ENCODE peak calls at places on chromosomes 11 and 22, in ten cellular contexts. K is IMR-90, S is testis, T is GM12878, J is esophagus squamous epithelium, W is H1, R is tibial nerve, Y is body of pancreas, O is adrenal gland, I is HepG2. V is an unnamed sample.

GRCh38 chr11:45993438-45994064 is 71.1 kb downstream of the LARGE2 start:
- DNase-seq in K (no peak), S (peak; percentile 62), T (no peak), J (no peak), W (no peak), R (no peak), Y (peak; percentile 35), O (peak; percentile 58), I (no peak), V (peak; percentile 44)

GRCh38 chr11:35511666-35512065 is 13.8 kb downstream of the PAMR1 start:
- DNase-seq in K (peak; percentile 91), S (no peak), T (no peak), J (no peak), W (no peak), R (no peak), Y (peak; percentile 11), O (peak; percentile 56), I (no peak), V (no peak)

GRCh38 chr11:133830931-133831907 is 14.1 kb downstream of the SPATA19 start:
- DNase-seq in K (no peak), S (no peak), T (no peak), J (no peak), W (peak; percentile 63), R (no peak), Y (no peak), O (no peak), I (no peak), V (no peak)

GRCh38 chr11:107780775-107781174 is 68.9 kb upstream of the SLN start:
- DNase-seq in K (no peak), S (no peak), T (no peak), J (no peak), W (no peak), R (no peak), Y (no peak), O (no peak), I (no peak), V (no peak)

GRCh38 chr11:43578346-43579170 is 102.0 kb upstream of the HSD17B12 start:
- DNase-seq in K (peak; percentile 74), S (no peak), T (no peak), J (no peak), W (peak; percentile 57), R (no peak), Y (no peak), O (no peak), I (no peak), V (no peak)

GRCh38 chr11:105935791-105936190 is 86.2 kb downstream of the MSANTD4 start:
- DNase-seq in K (peak; percentile 18), S (no peak), T (no peak), J (no peak), W (no peak), R (no peak), Y (no peak), O (no peak), I (no peak), V (no peak)

GRCh38 chr11:116605543-116605942 is 167.2 kb downstream of the BUD13 start:
- DNase-seq in K (peak; percentile 11), S (peak; percentile 44), T (no peak), J (no peak), W (peak; percentile 96), R (no peak), Y (peak; percentile 7), O (peak; percentile 8), I (peak; percentile 58), V (no peak)

GRCh38 chr11:59285716-59286260 is 72.9 kb upstream of the OR5AN1 start:
- DNase-seq in K (no peak), S (peak; percentile 37), T (no peak), J (no peak), W (no peak), R (no peak), Y (no peak), O (no peak), I (no peak), V (no peak)

GRCh38 chr11:75492181-75492820 is 33.4 kb downstream of the GDPD5 start:
- DNase-seq in K (peak; percentile 20), S (no peak), T (no peak), J (no peak), W (no peak), R (no peak), Y (no peak), O (no peak), I (no peak), V (no peak)

DNA sequence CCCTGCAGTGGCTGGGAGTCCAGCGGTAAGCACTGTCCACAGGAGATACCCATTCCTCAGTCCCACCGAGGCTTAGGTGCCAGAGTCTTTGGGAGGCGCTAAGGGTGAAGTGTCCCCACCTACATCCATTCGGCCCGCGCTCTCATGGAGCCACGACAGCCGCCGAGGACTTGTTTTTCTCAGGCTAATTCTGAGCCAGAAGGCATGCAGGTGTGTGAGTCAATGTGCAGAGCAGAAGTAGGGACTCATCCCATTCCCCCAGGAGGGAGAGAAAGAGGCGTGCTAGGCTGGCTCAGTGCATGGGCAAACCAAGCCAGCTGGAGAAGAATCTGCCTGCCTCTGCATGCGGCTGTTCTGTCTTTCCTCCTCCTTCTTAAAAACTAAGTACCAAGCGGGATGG is 46.6 kb downstream of the KCNC1 start:
- DNase-seq in K (no peak), S (no peak), T (no peak), J (no peak), W (no peak), R (no peak), Y (no peak), O (no peak), I (no peak), V (no peak)
- TF ChIP-seq POLR2A in K (no peak), S (no peak), T (no peak), J (no peak), W (no peak), R (no peak), Y (no peak), O (no peak), I (no peak), V (no peak)

GRCh38 chr22:49161002-49161850 is 666.4 kb downstream of the BRD1 start:
- DNase-seq in K (no peak), S (no peak), T (no peak), J (no peak), W (no peak), R (no peak), Y (no peak), O (no peak), I (no peak), V (no peak)

GRCh38 chr22:49160261-49161001 is 667.2 kb downstream of the BRD1 start:
- DNase-seq in K (no peak), S (no peak), T (no peak), J (no peak), W (no peak), R (no peak), Y (no peak), O (no peak), I (no peak), V (no peak)

GRCh38 chr22:49157529-49158339 is 669.9 kb downstream of the BRD1 start:
- DNase-seq in K (no peak), S (no peak), T (no peak), J (no peak), W (no peak), R (no peak), Y (no peak), O (no peak), I (no peak), V (no peak)

GRCh38 chr22:49158741-49159564 is 668.7 kb downstream of the BRD1 start:
- DNase-seq in K (no peak), S (no peak), T (no peak), J (no peak), W (no peak), R (no peak), Y (no peak), O (peak; percentile 7), I (no peak), V (no peak)

DNA sequence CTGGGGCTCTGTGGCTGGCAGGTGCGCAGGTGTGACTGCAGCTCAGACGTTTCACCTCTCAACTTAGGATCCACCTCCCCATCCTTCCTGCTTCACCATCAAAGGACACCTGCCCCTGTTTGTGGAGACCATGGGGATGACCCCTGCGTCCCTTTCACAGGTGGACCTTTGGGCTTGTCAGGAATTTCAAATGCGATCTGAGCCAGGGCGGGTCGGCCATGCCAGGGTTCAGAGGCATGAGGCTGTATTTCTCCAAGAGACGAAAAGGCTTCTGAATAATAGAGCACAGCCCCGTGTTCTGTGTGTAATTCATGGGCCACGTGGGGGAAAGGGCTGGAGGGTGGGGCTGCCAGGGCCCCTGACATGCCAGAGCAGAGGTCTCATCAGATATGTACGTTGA is 668.0 kb downstream of the BRD1 start:
- DNase-seq in K (no peak), S (no peak), T (no peak), J (no peak), W (no peak), R (no peak), Y (no peak), O (no peak), I (no peak), V (no peak)
- H3K9me3 ChIP-seq in K (peaks cover 67% of the 10 kb centered on the region), S (no peaks in the 10 kb centered on the region), T (no peaks in the 10 kb centered on the region), J (no peaks in the 10 kb centered on the region), W (no peaks in the 10 kb centered on the region), R (no peaks in the 10 kb centered on the region), Y (no peaks in the 10 kb centered on the region), O (no peaks in the 10 kb centered on the region), I (no peaks in the 10 kb centered on the region), V (no peaks in the 10 kb centered on the region)

DNA sequence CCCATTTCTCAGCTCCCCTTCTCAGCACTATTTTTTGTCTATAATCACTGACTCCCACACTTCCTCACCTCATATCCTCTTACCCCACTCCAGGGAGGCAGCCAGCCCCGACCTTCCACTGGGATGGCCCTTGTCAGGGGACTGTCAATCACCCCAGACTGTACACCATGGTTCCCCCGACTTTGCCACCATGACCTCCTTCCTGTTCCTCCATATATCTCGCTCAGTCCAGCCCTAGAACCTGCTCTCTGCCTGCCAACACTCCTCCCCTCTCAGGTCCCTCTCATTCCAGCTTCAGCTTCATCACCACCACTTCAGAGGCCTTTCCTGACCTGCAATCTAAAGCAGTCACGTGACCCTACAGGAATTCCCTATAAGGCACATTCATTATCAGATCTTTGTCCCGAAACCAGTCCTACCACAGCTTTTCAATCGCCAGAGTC is 16.5 kb downstream of the PRPF19 start:
- DNase-seq in K (no peak), S (no peak), T (no peak), J (no peak), W (no peak), R (no peak), Y (no peak), O (no peak), I (no peak), V (peak; percentile 5)
- TF ChIP-seq POLR2A in K (no peak), S (no peak), T (peak; percentile 64), J (no peak), W (no peak), R (no peak), Y (no peak), O (no peak), I (peak; percentile 12), V (no peak)

DNA sequence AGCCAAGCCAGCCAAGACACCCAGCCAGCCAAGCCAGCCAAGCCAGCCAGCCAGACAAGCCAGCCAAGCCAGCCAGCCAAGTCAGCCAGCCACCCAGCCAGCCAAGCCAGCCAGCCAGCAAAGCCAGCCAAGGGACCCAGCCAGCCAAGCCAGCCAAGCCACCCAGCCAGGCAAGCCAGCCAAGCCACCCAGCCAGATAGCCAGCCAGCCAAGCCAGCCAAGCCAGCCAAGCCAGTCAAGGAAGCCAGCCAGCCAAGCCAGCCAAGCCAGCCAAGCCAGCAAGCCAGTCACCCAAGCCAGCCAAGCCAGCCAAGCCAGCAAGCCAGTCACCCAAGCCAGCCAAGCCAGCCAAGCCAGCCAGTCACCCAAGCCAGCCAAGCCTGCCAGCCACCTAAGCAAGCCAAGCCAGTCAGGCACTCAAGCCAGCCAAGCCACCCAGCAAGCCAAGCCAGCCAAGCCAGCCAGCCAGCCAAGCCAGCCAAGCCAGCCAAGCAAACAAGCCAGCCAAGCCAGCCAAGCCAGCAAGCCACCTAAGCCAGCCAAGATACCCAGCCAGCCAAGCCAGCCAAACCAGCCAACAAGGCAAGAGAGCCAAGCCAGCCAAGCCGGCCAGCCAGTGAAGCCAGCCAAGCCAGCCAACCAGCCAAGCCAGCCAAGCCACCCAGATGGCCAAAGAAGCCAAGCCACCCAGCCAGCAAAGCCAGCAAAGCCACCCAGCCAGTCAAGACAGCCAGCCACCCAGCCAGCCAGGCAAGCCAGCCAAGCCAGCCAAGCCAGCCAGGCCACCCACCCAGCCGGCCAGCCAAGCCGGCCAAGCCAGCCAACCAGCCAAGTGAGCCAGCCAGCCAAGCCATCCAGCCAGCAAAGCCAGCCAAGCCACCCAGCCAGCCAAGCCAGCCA is 33.3 kb downstream of the CCT8L2 start:
- DNase-seq in K (no peak), S (no peak), T (no peak), J (no peak), W (no peak), R (no peak), Y (no peak), O (no peak), I (no peak), V (no peak)
- H3K9me3 ChIP-seq in K (peaks cover 8% of the 10 kb centered on the region), S (no peaks in the 10 kb centered on the region), T (no peaks in the 10 kb centered on the region), J (peaks cover 55% of the 10 kb centered on the region), W (peaks cover 10% of the 10 kb centered on the region), R (no peaks in the 10 kb centered on the region), Y (no peaks in the 10 kb centered on the region), O (no peaks in the 10 kb centered on the region), I (peaks cover 16% of the 10 kb centered on the region), V (no peaks in the 10 kb centered on the region)